ENCODE peak calls at places on chromosomes 4 and X, in nine cellular contexts. One of them, this sample, is unnamed.

GRCh38 chr4:162699629-162700028 is 467.1 kb downstream of the NAF1 start:
- DNase-seq in fibroblast of pulmonary artery: no peak
- DNase-seq in tibial artery: no peak
- DNase-seq in Peyer's patch: no peak
- DNase-seq in Calu3: no peak
- DNase-seq in CD4-positive, alpha-beta T cell: no peak
- DNase-seq in progenitor cell of endocrine pancreas: no peak
- DNase-seq in foreskin fibroblast: no peak
- DNase-seq in A549: no peak
- DNase-seq in this sample: no peak

GRCh38 chr4:150960818-150961217 is 54.3 kb downstream of the LRBA start:
- DNase-seq in fibroblast of pulmonary artery: peak
- DNase-seq in tibial artery: no peak
- DNase-seq in Peyer's patch: no peak
- DNase-seq in Calu3: peak
- DNase-seq in CD4-positive, alpha-beta T cell: no peak
- DNase-seq in progenitor cell of endocrine pancreas: no peak
- DNase-seq in foreskin fibroblast: peak
- DNase-seq in A549: peak
- DNase-seq in this sample: no peak

GRCh38 chr4:54495091-54495490 is 162.7 kb upstream of the KIT start:
- DNase-seq in fibroblast of pulmonary artery: no peak
- DNase-seq in tibial artery: no peak
- DNase-seq in Peyer's patch: no peak
- DNase-seq in Calu3: no peak
- DNase-seq in CD4-positive, alpha-beta T cell: no peak
- DNase-seq in progenitor cell of endocrine pancreas: no peak
- DNase-seq in foreskin fibroblast: peak
- DNase-seq in A549: no peak
- DNase-seq in this sample: no peak

GRCh38 chr4:26069218-26069617 is 155.2 kb downstream of the SMIM20 start:
- DNase-seq in fibroblast of pulmonary artery: peak
- DNase-seq in tibial artery: no peak
- DNase-seq in Peyer's patch: no peak
- DNase-seq in Calu3: no peak
- DNase-seq in CD4-positive, alpha-beta T cell: no peak
- DNase-seq in progenitor cell of endocrine pancreas: no peak
- DNase-seq in foreskin fibroblast: peak
- DNase-seq in A549: peak
- DNase-seq in this sample: no peak

GRCh38 chr4:96227515-96227914 is 387.6 kb downstream of the PDHA2 start:
- DNase-seq in fibroblast of pulmonary artery: no peak
- DNase-seq in tibial artery: no peak
- DNase-seq in Peyer's patch: no peak
- DNase-seq in Calu3: no peak
- DNase-seq in CD4-positive, alpha-beta T cell: no peak
- DNase-seq in progenitor cell of endocrine pancreas: no peak
- DNase-seq in foreskin fibroblast: no peak
- DNase-seq in A549: no peak
- DNase-seq in this sample: no peak

GRCh38 chr4:174111350-174111888 is 172.0 kb downstream of the FBXO8 start:
- DNase-seq in fibroblast of pulmonary artery: no peak
- DNase-seq in tibial artery: no peak
- DNase-seq in Peyer's patch: no peak
- DNase-seq in Calu3: no peak
- DNase-seq in CD4-positive, alpha-beta T cell: no peak
- DNase-seq in progenitor cell of endocrine pancreas: no peak
- DNase-seq in foreskin fibroblast: no peak
- DNase-seq in A549: no peak
- DNase-seq in this sample: no peak

GRCh38 chr4:142378179-142378578 is 467.9 kb downstream of the INPP4B start:
- DNase-seq in fibroblast of pulmonary artery: no peak
- DNase-seq in tibial artery: no peak
- DNase-seq in Peyer's patch: no peak
- DNase-seq in Calu3: no peak
- DNase-seq in CD4-positive, alpha-beta T cell: no peak
- DNase-seq in progenitor cell of endocrine pancreas: no peak
- DNase-seq in foreskin fibroblast: no peak
- DNase-seq in A549: no peak
- DNase-seq in this sample: no peak

GRCh38 chr4:126955292-126956191 is 677.2 kb upstream of the INTU start:
- DNase-seq in fibroblast of pulmonary artery: no peak
- DNase-seq in tibial artery: peak
- DNase-seq in Peyer's patch: peak
- DNase-seq in Calu3: no peak
- DNase-seq in CD4-positive, alpha-beta T cell: no peak
- DNase-seq in progenitor cell of endocrine pancreas: no peak
- DNase-seq in foreskin fibroblast: no peak
- DNase-seq in A549: no peak
- DNase-seq in this sample: no peak

GRCh38 chrX:50751091-50751490 is 62.9 kb downstream of the SHROOM4 start:
- DNase-seq in fibroblast of pulmonary artery: no peak
- DNase-seq in tibial artery: no peak
- DNase-seq in Peyer's patch: no peak
- DNase-seq in Calu3: no peak
- DNase-seq in CD4-positive, alpha-beta T cell: no peak
- DNase-seq in progenitor cell of endocrine pancreas: no peak
- DNase-seq in foreskin fibroblast: no peak
- DNase-seq in A549: no peak
- DNase-seq in this sample: no peak

GRCh38 chr4:73883306-73883705 is 14.1 kb downstream of the CXCL1 start:
- DNase-seq in fibroblast of pulmonary artery: peak
- DNase-seq in tibial artery: no peak
- DNase-seq in Peyer's patch: no peak
- DNase-seq in Calu3: no peak
- DNase-seq in CD4-positive, alpha-beta T cell: no peak
- DNase-seq in progenitor cell of endocrine pancreas: no peak
- DNase-seq in foreskin fibroblast: peak
- DNase-seq in A549: no peak
- DNase-seq in this sample: no peak

GRCh38 chrX:11702420-11702819 is 36.7 kb upstream of the ARHGAP6 start:
- DNase-seq in fibroblast of pulmonary artery: no peak
- DNase-seq in tibial artery: no peak
- DNase-seq in Peyer's patch: no peak
- DNase-seq in Calu3: no peak
- DNase-seq in CD4-positive, alpha-beta T cell: no peak
- DNase-seq in progenitor cell of endocrine pancreas: no peak
- DNase-seq in foreskin fibroblast: no peak
- DNase-seq in A549: no peak
- DNase-seq in this sample: no peak

GRCh38 chrX:151985955-151986354 is 11.5 kb upstream of the GABRE start:
- DNase-seq in fibroblast of pulmonary artery: peak
- DNase-seq in tibial artery: peak
- DNase-seq in Peyer's patch: peak
- DNase-seq in Calu3: peak
- DNase-seq in CD4-positive, alpha-beta T cell: no peak
- DNase-seq in progenitor cell of endocrine pancreas: no peak
- DNase-seq in foreskin fibroblast: peak
- DNase-seq in A549: peak
- DNase-seq in this sample: no peak

GRCh38 chr4:72442715-72443114 is 126.3 kb downstream of the ADAMTS3 start:
- DNase-seq in fibroblast of pulmonary artery: no peak
- DNase-seq in tibial artery: no peak
- DNase-seq in Peyer's patch: no peak
- DNase-seq in Calu3: no peak
- DNase-seq in CD4-positive, alpha-beta T cell: no peak
- DNase-seq in progenitor cell of endocrine pancreas: no peak
- DNase-seq in foreskin fibroblast: no peak
- DNase-seq in A549: no peak
- DNase-seq in this sample: no peak

GRCh38 chr4:87506974-87507701 is 22.0 kb downstream of the SPARCL1 start:
- DNase-seq in fibroblast of pulmonary artery: peak
- DNase-seq in tibial artery: no peak
- DNase-seq in Peyer's patch: no peak
- DNase-seq in Calu3: no peak
- DNase-seq in CD4-positive, alpha-beta T cell: no peak
- DNase-seq in progenitor cell of endocrine pancreas: no peak
- DNase-seq in foreskin fibroblast: peak
- DNase-seq in A549: no peak
- DNase-seq in this sample: no peak

GRCh38 chr4:87511500-87511899 is 17.7 kb downstream of the SPARCL1 start:
- DNase-seq in fibroblast of pulmonary artery: no peak
- DNase-seq in tibial artery: no peak
- DNase-seq in Peyer's patch: no peak
- DNase-seq in Calu3: no peak
- DNase-seq in CD4-positive, alpha-beta T cell: no peak
- DNase-seq in progenitor cell of endocrine pancreas: no peak
- DNase-seq in foreskin fibroblast: no peak
- DNase-seq in A549: no peak
- DNase-seq in this sample: no peak

GRCh38 chr4:87510747-87511146 is 18.4 kb downstream of the SPARCL1 start:
- DNase-seq in fibroblast of pulmonary artery: no peak
- DNase-seq in tibial artery: no peak
- DNase-seq in Peyer's patch: no peak
- DNase-seq in Calu3: no peak
- DNase-seq in CD4-positive, alpha-beta T cell: no peak
- DNase-seq in progenitor cell of endocrine pancreas: no peak
- DNase-seq in foreskin fibroblast: no peak
- DNase-seq in A549: no peak
- DNase-seq in this sample: no peak

GRCh38 chr4:87502580-87503238 is 26.5 kb downstream of the SPARCL1 start:
- DNase-seq in fibroblast of pulmonary artery: peak
- DNase-seq in tibial artery: no peak
- DNase-seq in Peyer's patch: no peak
- DNase-seq in Calu3: no peak
- DNase-seq in CD4-positive, alpha-beta T cell: no peak
- DNase-seq in progenitor cell of endocrine pancreas: no peak
- DNase-seq in foreskin fibroblast: peak
- DNase-seq in A549: no peak
- DNase-seq in this sample: no peak

DNA sequence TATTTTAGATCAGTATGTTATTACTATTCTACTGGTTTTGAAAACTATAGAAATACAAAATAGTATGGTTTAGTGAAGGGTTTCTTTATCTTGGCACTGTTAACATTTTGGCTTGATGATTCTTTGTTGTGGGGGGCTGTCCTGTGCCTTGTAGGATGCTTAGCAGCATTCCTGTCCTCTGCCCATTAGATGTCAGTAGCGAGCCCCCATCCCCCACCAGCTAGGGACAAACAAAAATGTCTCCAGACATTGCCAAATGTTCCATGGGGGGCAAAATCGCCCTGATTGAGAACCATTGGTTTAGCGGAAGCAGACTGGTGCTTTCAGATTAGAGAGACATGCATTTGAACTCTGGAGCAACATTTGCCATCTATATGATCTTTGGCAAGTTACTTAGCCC is 23.3 kb downstream of the SPARCL1 start:
- DNase-seq in fibroblast of pulmonary artery: no peak
- DNase-seq in tibial artery: no peak
- DNase-seq in Peyer's patch: no peak
- DNase-seq in Calu3: no peak
- DNase-seq in CD4-positive, alpha-beta T cell: no peak
- DNase-seq in progenitor cell of endocrine pancreas: no peak
- DNase-seq in foreskin fibroblast: peak
- DNase-seq in A549: no peak
- DNase-seq in this sample: no peak
- TF ChIP-seq CTCF in fibroblast of pulmonary artery: peak
- TF ChIP-seq CTCF in tibial artery: no peak
- TF ChIP-seq CTCF in Peyer's patch: no peak
- TF ChIP-seq CTCF in Calu3: no peak
- TF ChIP-seq CTCF in CD4-positive, alpha-beta T cell: no peak
- TF ChIP-seq CTCF in progenitor cell of endocrine pancreas: no peak
- TF ChIP-seq CTCF in foreskin fibroblast: peak
- TF ChIP-seq CTCF in A549: no peak
- TF ChIP-seq CTCF in this sample: no peak

GRCh38 chrX:12947545-12948235 is 27.2 kb upstream of the TMSB4X start:
- DNase-seq in fibroblast of pulmonary artery: no peak
- DNase-seq in tibial artery: no peak
- DNase-seq in Peyer's patch: no peak
- DNase-seq in Calu3: no peak
- DNase-seq in CD4-positive, alpha-beta T cell: no peak
- DNase-seq in progenitor cell of endocrine pancreas: no peak
- DNase-seq in foreskin fibroblast: no peak
- DNase-seq in A549: no peak
- DNase-seq in this sample: no peak
- TF ChIP-seq CTCF in fibroblast of pulmonary artery: no peak
- TF ChIP-seq CTCF in tibial artery: no peak
- TF ChIP-seq CTCF in Peyer's patch: no peak
- TF ChIP-seq CTCF in Calu3: no peak
- TF ChIP-seq CTCF in CD4-positive, alpha-beta T cell: no peak
- TF ChIP-seq CTCF in progenitor cell of endocrine pancreas: no peak
- TF ChIP-seq CTCF in foreskin fibroblast: no peak
- TF ChIP-seq CTCF in A549: no peak
- TF ChIP-seq CTCF in this sample: no peak

DNA sequence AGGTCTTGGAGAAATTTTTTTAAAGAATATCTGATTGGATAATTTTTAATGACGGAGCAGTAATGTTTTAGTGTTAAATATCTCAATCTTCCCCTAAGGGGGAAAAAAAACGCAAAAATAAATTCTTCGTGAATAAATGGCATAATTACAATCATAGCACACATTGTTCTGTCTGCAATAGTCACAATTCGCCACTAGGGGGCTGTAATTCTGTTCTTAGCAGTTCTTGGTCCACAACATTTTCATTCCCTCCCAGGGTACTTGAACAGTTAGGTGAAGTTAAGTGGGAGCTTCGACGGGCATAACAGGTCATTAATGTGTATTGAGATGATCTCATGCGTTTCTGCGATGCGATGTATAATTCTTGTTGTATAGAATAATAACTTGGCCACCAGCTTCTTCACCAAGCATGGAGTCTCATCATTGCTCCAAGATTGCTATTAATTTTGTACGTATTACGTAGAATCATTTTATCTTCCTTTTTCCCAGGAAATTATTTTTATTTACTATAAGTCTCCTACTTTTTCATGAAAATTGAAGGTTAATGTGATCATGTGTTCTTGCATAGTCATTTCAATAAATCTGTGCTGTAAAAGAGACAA is 27.2 kb downstream of the HTR2C start:
- DNase-seq in fibroblast of pulmonary artery: peak
- DNase-seq in tibial artery: no peak
- DNase-seq in Peyer's patch: peak
- DNase-seq in Calu3: peak
- DNase-seq in CD4-positive, alpha-beta T cell: peak
- DNase-seq in progenitor cell of endocrine pancreas: peak
- DNase-seq in foreskin fibroblast: peak
- DNase-seq in A549: peak
- DNase-seq in this sample: peak
- TF ChIP-seq CTCF in fibroblast of pulmonary artery: peak
- TF ChIP-seq CTCF in tibial artery: peak
- TF ChIP-seq CTCF in Peyer's patch: peak
- TF ChIP-seq CTCF in Calu3: peak
- TF ChIP-seq CTCF in CD4-positive, alpha-beta T cell: peak
- TF ChIP-seq CTCF in progenitor cell of endocrine pancreas: peak
- TF ChIP-seq CTCF in foreskin fibroblast: peak
- TF ChIP-seq CTCF in A549: peak
- TF ChIP-seq CTCF in this sample: peak

GRCh38 chrX:112367065-112367464 is 284.5 kb upstream of the TRPC5 start:
- DNase-seq in fibroblast of pulmonary artery: no peak
- DNase-seq in tibial artery: no peak
- DNase-seq in Peyer's patch: no peak
- DNase-seq in Calu3: no peak
- DNase-seq in CD4-positive, alpha-beta T cell: no peak
- DNase-seq in progenitor cell of endocrine pancreas: no peak
- DNase-seq in foreskin fibroblast: no peak
- DNase-seq in A549: no peak
- DNase-seq in this sample: no peak

DNA sequence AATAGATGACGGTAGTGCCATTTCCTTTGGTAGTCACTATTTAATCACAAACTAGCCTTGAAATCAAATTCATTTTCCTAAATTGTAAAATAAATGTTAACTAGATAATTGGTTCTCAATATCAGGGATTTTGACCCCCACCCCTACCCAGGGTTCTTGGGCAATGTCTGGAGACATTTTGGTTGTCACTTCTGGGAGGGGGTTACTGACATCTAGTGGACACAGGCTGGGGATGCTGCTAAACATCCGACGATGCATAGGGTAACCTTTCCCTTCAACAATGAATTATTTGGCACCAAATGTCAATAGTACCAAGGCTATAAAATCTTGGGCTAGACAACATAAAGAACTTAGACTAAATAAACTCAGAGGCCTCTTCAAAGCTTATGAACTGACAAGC is 285.8 kb upstream of the TRPC5 start:
- DNase-seq in fibroblast of pulmonary artery: no peak
- DNase-seq in tibial artery: no peak
- DNase-seq in Peyer's patch: no peak
- DNase-seq in Calu3: no peak
- DNase-seq in CD4-positive, alpha-beta T cell: no peak
- DNase-seq in progenitor cell of endocrine pancreas: no peak
- DNase-seq in foreskin fibroblast: no peak
- DNase-seq in A549: no peak
- DNase-seq in this sample: no peak
- TF ChIP-seq CTCF in fibroblast of pulmonary artery: no peak
- TF ChIP-seq CTCF in tibial artery: no peak
- TF ChIP-seq CTCF in Peyer's patch: no peak
- TF ChIP-seq CTCF in Calu3: no peak
- TF ChIP-seq CTCF in CD4-positive, alpha-beta T cell: no peak
- TF ChIP-seq CTCF in progenitor cell of endocrine pancreas: peak
- TF ChIP-seq CTCF in foreskin fibroblast: peak
- TF ChIP-seq CTCF in A549: no peak
- TF ChIP-seq CTCF in this sample: peak

This sample was measured in neural crest cell.